ENCODE peak calls at places on chromosome 10, in six cellular contexts. V, R, W, K, A and J are unnamed samples.

GRCh38 chr10:116133641-116134040 is 139.4 kb downstream of the GFRA1 start:
- DNase-seq in K (no peak), R (no peak), A (no peak), W (no peak), V (no peak), J (no peak)

GRCh38 chr10:63266337-63267327 is 133.5 kb downstream of the NRBF2 start:
- DNase-seq in R (no peak), V (no peak), W (peak; percentile 52), A (no peak), K (peak; percentile 34), J (no peak)

GRCh38 chr10:32000937-32001336 is 55.3 kb downstream of the KIF5B start:
- DNase-seq in K (no peak), A (no peak), V (no peak), R (no peak), W (no peak), J (no peak)

GRCh38 chr10:125094111-125094705 is 66.2 kb downstream of the CTBP2 start:
- DNase-seq in W (no peak), V (peak; percentile 56), A (peak; percentile 17), R (no peak), K (no peak), J (no peak)

GRCh38 chr10:16950686-16951681 is 133.8 kb upstream of the RSU1 start:
- DNase-seq in K (peak; percentile 5), W (peak; percentile 89), R (no peak), A (no peak), V (no peak), J (no peak)

GRCh38 chr10:10271639-10272192 is 746.0 kb upstream of the CELF2 start:
- DNase-seq in R (no peak), A (no peak), K (no peak), V (no peak), W (no peak), J (no peak)

GRCh38 chr10:57049096-57049495 is 688.0 kb upstream of the ZWINT start:
- DNase-seq in W (no peak), A (no peak), V (no peak), R (no peak), K (no peak), J (no peak)

GRCh38 chr10:91284486-91285090 is 64.1 kb downstream of the PCGF5 start:
- DNase-seq in V (no peak), W (no peak), K (no peak), A (no peak), R (peak; percentile 18), J (no peak)

GRCh38 chr10:25725917-25726716 is 207.9 kb upstream of the MYO3A start:
- DNase-seq in A (no peak), W (peak; percentile 42), V (no peak), K (peak; percentile 46), R (no peak), J (peak; percentile 59)

GRCh38 chr10:12435348-12435747 is 86.0 kb downstream of the CAMK1D start:
- DNase-seq in R (no peak), W (no peak), A (no peak), V (peak; percentile 48), K (no peak), J (no peak)

GRCh38 chr10:12766222-12766621 is 235.3 kb downstream of the CCDC3 start:
- DNase-seq in R (no peak), W (no peak), V (no peak), K (no peak), A (no peak), J (no peak)

GRCh38 chr10:107548301-107548700 is 383.8 kb upstream of the SORCS1 start:
- DNase-seq in V (no peak), A (no peak), W (no peak), K (no peak), R (no peak), J (no peak)

GRCh38 chr10:104806791-104807190 is 165.7 kb downstream of the SORCS3 start:
- DNase-seq in R (no peak), K (no peak), A (no peak), V (no peak), W (no peak), J (no peak)

GRCh38 chr10:24208661-24209420 is at the start of gene KIAA1217:
- DNase-seq in R (peak; percentile 47), W (peak; percentile 7), K (no peak), V (peak; percentile 69), A (peak; percentile 39), J (peak; percentile 65)
- TF ChIP-seq POLR2A in R (no peak), W (no peak), K (no peak), V (no peak), A (no peak), J (no peak)

GRCh38 chr10:130393342-130393741 is 257.2 kb downstream of the GLRX3 start:
- DNase-seq in W (no peak), K (no peak), R (no peak), V (no peak), A (peak; percentile 20), J (no peak)
- TF ChIP-seq POLR2A in W (no peak), K (no peak), R (no peak), V (no peak), A (no peak), J (no peak)

GRCh38 chr10:94546616-94547175 is 1.1 kb downstream of the HELLS start:
- DNase-seq in R (no peak), W (peak; percentile 51), A (no peak), K (peak; percentile 8), V (no peak), J (no peak)

GRCh38 chr10:94549221-94549620 is 3.6 kb downstream of the HELLS start:
- DNase-seq in A (no peak), V (no peak), K (no peak), R (no peak), W (peak; percentile 42), J (no peak)

GRCh38 chr10:94546058-94546595 is 539 bp downstream of the HELLS start:
- DNase-seq in A (no peak), W (peak; percentile 65), R (no peak), K (peak; percentile 50), V (no peak), J (no peak)

DNA sequence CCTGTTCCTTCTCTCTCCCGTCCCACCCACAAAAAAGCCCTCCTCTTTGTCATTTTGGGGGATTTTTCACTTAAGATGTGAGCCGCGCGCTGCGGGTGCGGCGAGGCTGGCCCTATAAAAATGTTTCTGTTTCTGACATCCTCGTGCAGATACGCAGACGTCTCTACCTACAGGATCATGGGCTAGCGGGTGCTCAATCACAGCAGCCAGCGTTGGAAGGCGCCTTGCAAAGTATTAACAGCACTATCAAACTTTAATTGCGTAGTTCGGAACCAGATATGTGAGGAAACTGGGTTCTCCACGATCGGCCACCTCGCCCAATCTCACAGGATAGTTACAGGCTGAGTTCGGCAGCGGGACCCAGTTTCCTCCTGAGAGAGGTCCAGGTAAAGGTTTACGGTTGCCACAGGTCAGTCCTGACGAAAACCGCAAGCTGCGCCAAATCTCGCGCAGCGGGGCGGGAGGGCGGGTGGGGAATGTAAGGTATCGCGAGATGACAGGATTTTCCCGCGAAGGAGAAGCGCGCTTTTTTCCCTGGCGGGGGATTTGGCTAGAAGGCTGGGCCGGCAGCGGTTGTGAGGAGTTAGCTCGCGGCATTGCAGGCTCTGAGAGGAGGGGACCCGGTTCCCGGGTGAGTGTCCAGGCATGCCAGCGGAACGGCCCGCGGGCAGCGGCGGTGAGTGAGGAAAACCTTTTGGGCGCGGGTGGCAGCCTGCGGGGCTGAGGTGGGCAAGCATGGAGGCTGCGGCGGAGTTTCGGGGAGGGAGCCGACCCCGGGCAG is at the start of gene HELLS:
- DNase-seq in W (peak; percentile 90), A (peak; percentile 84), R (peak; percentile 76), K (peak; percentile 88), V (peak; percentile 87), J (peak; percentile 88)
- TF ChIP-seq POLR2A in W (no peak), A (no peak), R (no peak), K (peak; percentile 78), V (no peak), J (peak; percentile 38)

GRCh38 chr10:123402021-123402420 is 247.8 kb downstream of the BUB3 start:
- DNase-seq in R (no peak), V (no peak), W (no peak), A (no peak), K (no peak), J (no peak)

GRCh38 chr10:123399276-123399839 is 245.2 kb downstream of the BUB3 start:
- DNase-seq in W (no peak), A (no peak), R (no peak), V (no peak), K (no peak), J (no peak)

GRCh38 chr10:123398756-123399155 is 244.6 kb downstream of the BUB3 start:
- DNase-seq in V (no peak), A (no peak), R (no peak), W (no peak), K (no peak), J (no peak)

GRCh38 chr10:123404357-123404756 is 250.2 kb downstream of the BUB3 start:
- DNase-seq in W (no peak), K (no peak), R (no peak), V (no peak), A (no peak), J (no peak)

GRCh38 chr10:123402656-123403055 is 248.5 kb downstream of the BUB3 start:
- DNase-seq in V (no peak), R (no peak), W (no peak), K (peak; percentile 79), A (no peak), J (no peak)
- TF ChIP-seq POLR2A in V (no peak), R (no peak), W (no peak), K (no peak), A (no peak), J (no peak)